ENCODE peak calls at places on chromosomes 7 and 10, in seven cellular contexts. I is heart right ventricle, H is pancreas, A is body of pancreas, T is upper lobe of right lung, U is WERI-Rb-1, D is mammary epithelial cell. W is an unnamed sample. For H3K36me3 and H3K27me3, the result is how much of the 10 kb centered on the place peaks cover.

GRCh38 chr10:66277481-66277880 is 648.4 kb upstream of the LRRTM3 start:
- DNase-seq in D (no peak), T (no peak), H (no peak), I (no peak), U (no peak), A (no peak), W (peak)

GRCh38 chr10:49361178-49361554 is 34.7 kb downstream of the DRGX start:
- DNase-seq in A (no peak), I (no peak), D (no peak), T (no peak), H (no peak), U (no peak), W (no peak)

GRCh38 chr7:1123721-1124120 is 35.8 kb downstream of the GPER1 start:
- DNase-seq in I (peak), U (peak), D (no peak), H (peak), T (peak), A (peak), W (peak)

GRCh38 chr7:157389951-157390730 is 53.3 kb downstream of the DNAJB6 start:
- DNase-seq in H (no peak), I (no peak), A (no peak), D (no peak), T (no peak), U (no peak), W (no peak)

GRCh38 chr10:71309919-71310318 is 9.1 kb upstream of the SLC29A3 start:
- DNase-seq in U (no peak), D (no peak), H (no peak), I (no peak), A (no peak), T (no peak), W (no peak)

GRCh38 chr7:158246960-158247673 is 340.5 kb downstream of the PTPRN2 start:
- DNase-seq in T (peak), I (no peak), H (no peak), A (no peak), D (no peak), U (no peak), W (no peak)

GRCh38 chr10:7542189-7542914 is 124.4 kb downstream of the ITIH5 start:
- DNase-seq in H (no peak), U (no peak), A (no peak), D (no peak), T (no peak), I (no peak), W (no peak)

GRCh38 chr7:151310578-151310977 is 31.0 kb upstream of the NUB1 start:
- DNase-seq in T (no peak), U (no peak), I (no peak), D (no peak), H (no peak), A (no peak), W (no peak)

GRCh38 chr7:141362580-141363435 is 188.4 kb upstream of the AGK start:
- DNase-seq in U (no peak), I (no peak), H (no peak), T (no peak), A (no peak), D (peak), W (no peak)

GRCh38 chr7:44284216-44284615 is 41.2 kb downstream of the CAMK2B start:
- DNase-seq in A (peak), U (peak), T (peak), H (peak), D (no peak), I (peak), W (no peak)

GRCh38 chr7:47625861-47626444 is 44.0 kb upstream of the TNS3 start:
- DNase-seq in D (no peak), U (no peak), T (no peak), H (no peak), A (no peak), I (no peak), W (peak)

GRCh38 chr10:88913157-88913556 is 33.1 kb downstream of the STAMBPL1 start:
- DNase-seq in H (no peak), T (no peak), U (no peak), D (no peak), A (no peak), I (no peak), W (no peak)

GRCh38 chr7:55476852-55477780 is 95.2 kb downstream of the VOPP1 start:
- DNase-seq in T (no peak), U (no peak), A (no peak), H (no peak), D (no peak), I (no peak), W (no peak)

GRCh38 chr7:16604054-16604453 is 41.5 kb downstream of the ANKMY2 start:
- DNase-seq in D (no peak), T (no peak), I (no peak), H (no peak), A (no peak), U (no peak), W (no peak)
- H3K36me3 ChIP-seq in D (under half), T (half or more), I (half or more), H (under half), A (under half), U (under half), W (under half)

DNA sequence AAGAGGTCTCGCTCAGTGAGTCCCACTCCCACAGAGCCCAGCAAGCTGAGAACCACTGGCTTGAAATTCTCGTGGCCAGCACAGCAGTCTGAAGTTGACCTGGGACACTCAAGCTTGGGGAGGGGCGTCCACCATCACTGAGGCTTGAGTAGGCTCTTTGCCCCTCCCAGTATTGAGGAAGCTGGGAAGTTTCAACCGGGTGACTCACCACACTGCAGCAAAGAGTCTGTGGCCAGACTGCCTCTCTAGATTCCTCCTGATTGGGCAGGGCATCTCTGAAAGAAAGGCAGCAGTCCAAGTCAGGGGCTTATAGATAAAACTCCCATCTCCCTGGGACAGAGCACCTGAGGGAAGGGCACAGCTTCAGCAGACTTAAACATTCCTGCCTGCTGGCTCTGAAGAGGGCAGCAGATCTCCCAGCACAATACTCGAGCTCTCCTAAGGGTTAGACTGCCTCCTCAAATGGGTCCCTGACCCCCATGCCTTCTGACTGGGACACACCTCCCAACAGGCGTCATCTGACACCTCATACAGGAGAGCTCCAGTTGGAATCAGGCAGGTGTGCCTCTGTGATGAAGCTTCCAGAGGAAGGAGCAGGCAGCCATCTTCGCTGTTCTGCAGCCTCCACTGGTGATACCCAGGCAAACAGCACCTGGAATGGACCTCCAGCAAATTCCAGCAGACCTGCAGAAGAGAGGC is 970.9 kb upstream of the LRRN3 start:
- DNase-seq in A (no peak), U (no peak), I (no peak), H (peak), T (no peak), D (peak), W (no peak)
- H3K4me3 ChIP-seq in A (no peak), U (no peak), I (no peak), H (no peak), T (no peak), D (no peak), W (no peak)

GRCh38 chr10:69578508-69578991 is 5.3 kb upstream of the NEUROG3 start:
- DNase-seq in I (no peak), D (peak), U (no peak), T (no peak), H (no peak), A (no peak), W (peak)

GRCh38 chr10:69579661-69580060 is 6.4 kb upstream of the NEUROG3 start:
- DNase-seq in I (no peak), U (no peak), A (no peak), D (no peak), H (no peak), T (no peak), W (no peak)

GRCh38 chr10:69580435-69580834 is 7.2 kb upstream of the NEUROG3 start:
- DNase-seq in I (no peak), U (no peak), A (no peak), H (no peak), T (no peak), D (no peak), W (no peak)

GRCh38 chr10:69588358-69588757 is 15.1 kb upstream of the NEUROG3 start:
- DNase-seq in A (no peak), U (no peak), D (no peak), T (no peak), H (no peak), I (no peak), W (peak)

DNA sequence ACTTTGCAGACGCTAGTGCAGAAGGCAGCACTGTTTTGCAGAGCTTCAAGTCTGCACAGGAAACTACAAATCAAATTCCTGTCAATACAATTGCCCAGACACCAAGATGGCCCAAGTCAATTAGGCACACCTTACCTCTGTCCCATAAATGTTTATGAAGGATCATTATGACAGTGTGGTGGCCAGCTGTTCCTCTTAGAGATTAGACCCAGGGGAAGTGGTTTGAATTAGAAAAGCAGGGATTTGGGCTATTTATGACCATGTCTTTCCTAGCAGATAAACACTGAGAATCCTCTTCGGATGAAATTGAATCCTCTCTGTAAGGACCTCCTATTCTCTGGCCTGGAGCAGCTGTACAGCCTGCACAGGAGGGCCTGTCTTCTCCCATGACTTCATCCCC is 9.9 kb upstream of the NEUROG3 start:
- DNase-seq in T (no peak), H (no peak), U (peak), A (no peak), D (no peak), I (no peak), W (no peak)
- H3K27me3 ChIP-seq in T (under half), H (under half), U (under half), A (under half), D (under half), I (under half), W (half or more)

DNA sequence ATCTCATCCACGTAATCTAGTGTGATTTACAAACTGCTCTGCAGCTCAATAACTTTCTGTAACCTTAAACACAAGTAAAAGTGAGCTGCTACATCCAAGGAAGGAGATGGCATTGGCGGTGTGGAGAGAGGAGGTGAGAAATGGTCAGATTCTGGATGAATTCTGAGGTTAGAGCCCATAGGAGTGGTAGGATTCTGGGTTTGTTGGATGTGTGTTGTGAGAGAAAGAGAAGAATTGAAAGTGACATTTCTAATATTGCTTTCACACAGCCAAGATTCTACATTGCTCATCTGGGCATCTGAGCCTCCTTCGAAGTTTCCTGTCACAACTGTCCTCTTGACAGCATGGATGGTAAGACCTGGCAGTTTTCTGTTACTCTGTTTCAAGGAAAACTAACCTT is 2.5 kb downstream of the MCM10 start:
- DNase-seq in D (no peak), I (no peak), T (no peak), A (no peak), U (no peak), H (no peak), W (no peak)
- H3K36me3 ChIP-seq in D (under half), I (under half), T (under half), A (under half), U (under half), H (under half), W (under half)

DNA sequence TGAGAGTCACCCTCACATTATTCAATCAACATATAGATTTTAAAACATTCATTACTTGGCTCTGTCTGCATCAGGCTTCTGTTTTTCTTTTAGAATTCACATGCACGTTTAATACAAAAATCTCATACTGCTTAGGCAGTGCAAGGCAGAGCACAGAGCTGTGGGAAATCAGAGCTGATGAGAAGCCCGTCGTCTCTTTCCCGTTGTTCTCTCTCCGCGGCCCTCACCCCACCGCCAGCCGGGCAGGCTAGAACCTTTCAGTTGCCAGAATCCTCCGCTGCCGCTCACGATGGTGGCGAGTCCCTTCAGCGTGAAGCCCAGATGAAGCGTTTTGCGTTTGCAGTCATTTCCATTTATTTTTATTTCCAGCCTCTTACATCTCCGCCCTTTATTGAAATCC is 648.2 kb downstream of the SDK1 start:
- DNase-seq in D (no peak), U (no peak), T (no peak), H (no peak), A (no peak), I (no peak), W (peak)
- H3K4me3 ChIP-seq in D (no peak), U (no peak), T (no peak), H (no peak), A (no peak), I (no peak), W (no peak)

DNA sequence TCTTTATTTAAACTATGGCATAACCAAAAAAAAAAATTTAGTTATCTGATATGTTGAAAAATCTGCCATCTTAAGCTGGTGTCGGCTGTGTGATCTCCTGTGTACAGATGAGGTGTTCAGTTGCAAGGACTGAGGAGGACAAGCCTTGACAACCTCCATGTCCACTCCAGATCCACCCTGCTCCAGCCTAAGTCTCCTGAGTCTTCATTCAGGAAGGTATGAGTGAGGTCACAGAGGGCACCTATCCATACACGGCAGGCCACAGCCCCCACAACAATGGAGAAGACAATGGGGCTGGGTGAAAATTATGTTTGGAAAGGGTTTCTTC is 16.1 kb downstream of the TARP start:
- DNase-seq in T (no peak), I (no peak), D (no peak), U (no peak), H (no peak), A (no peak), W (no peak)
- H3K27me3 ChIP-seq in T (under half), I (under half), D (under half), U (under half), H (under half), A (under half), W (under half)

DNA sequence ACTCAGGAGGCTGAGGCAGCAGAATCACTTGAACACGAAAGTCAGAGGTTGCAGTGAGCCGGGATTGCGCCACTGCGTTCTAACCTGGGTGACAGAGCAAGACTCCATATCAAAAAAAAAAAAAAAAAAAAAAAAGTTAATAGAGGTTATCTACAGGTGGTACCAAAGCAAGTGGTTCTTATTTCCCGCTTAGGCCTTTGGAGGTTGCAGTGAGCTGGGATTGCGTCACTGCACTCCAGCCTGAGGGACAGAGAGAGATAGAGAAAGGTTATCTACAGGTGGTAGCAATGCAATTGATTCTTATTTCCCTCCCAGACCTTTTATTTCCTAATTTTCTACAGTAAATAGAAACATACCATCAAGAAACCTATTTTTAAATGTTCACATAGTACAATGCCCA is 98.2 kb downstream of the DLG5 start:
- DNase-seq in U (no peak), A (no peak), T (no peak), D (no peak), I (no peak), H (no peak), W (no peak)
- H3K36me3 ChIP-seq in U (half or more), A (under half), T (half or more), D (under half), I (half or more), H (under half), W (under half)

W was measured in H7.